ENCODE peak calls at places on chromosome 11, in five cellular contexts. One of them, this sample, is unnamed.

GRCh38 chr11:4044971-4045646 is 49.5 kb upstream of the RRM1 start:
- DNase-seq in body of pancreas: no peak
- DNase-seq in HCT116: no peak
- DNase-seq in H54: no peak
- DNase-seq in heart left ventricle: peak
- DNase-seq in this sample: no peak

GRCh38 chr11:68924073-68924925 is 20.6 kb downstream of the IGHMBP2 start:
- DNase-seq in body of pancreas: no peak
- DNase-seq in HCT116: no peak
- DNase-seq in H54: no peak
- DNase-seq in heart left ventricle: no peak
- DNase-seq in this sample: no peak

GRCh38 chr11:134668796-134669195 is 256.8 kb upstream of the B3GAT1 start:
- DNase-seq in body of pancreas: no peak
- DNase-seq in HCT116: no peak
- DNase-seq in H54: no peak
- DNase-seq in heart left ventricle: no peak
- DNase-seq in this sample: no peak

GRCh38 chr11:39651857-39652461 is 1807.5 kb downstream of the LRRC4C start:
- DNase-seq in body of pancreas: no peak
- DNase-seq in HCT116: no peak
- DNase-seq in H54: no peak
- DNase-seq in heart left ventricle: no peak
- DNase-seq in this sample: no peak

GRCh38 chr11:92329137-92329536 is 104.5 kb downstream of the FAT3 start:
- DNase-seq in body of pancreas: no peak
- DNase-seq in HCT116: no peak
- DNase-seq in H54: no peak
- DNase-seq in heart left ventricle: no peak
- DNase-seq in this sample: no peak

GRCh38 chr11:94424662-94425061 is 23.4 kb upstream of the GPR83 start:
- DNase-seq in body of pancreas: no peak
- DNase-seq in HCT116: no peak
- DNase-seq in H54: no peak
- DNase-seq in heart left ventricle: no peak
- DNase-seq in this sample: no peak

GRCh38 chr11:125671561-125671960 is 9.1 kb downstream of the ACRV1 start:
- DNase-seq in body of pancreas: no peak
- DNase-seq in HCT116: no peak
- DNase-seq in H54: no peak
- DNase-seq in heart left ventricle: no peak
- DNase-seq in this sample: no peak

GRCh38 chr11:87529486-87529885 is 491.8 kb downstream of the TMEM135 start:
- DNase-seq in body of pancreas: no peak
- DNase-seq in HCT116: no peak
- DNase-seq in H54: no peak
- DNase-seq in heart left ventricle: no peak
- DNase-seq in this sample: no peak

GRCh38 chr11:83725161-83725560 is 439.0 kb upstream of the CCDC90B start:
- DNase-seq in body of pancreas: no peak
- DNase-seq in HCT116: no peak
- DNase-seq in H54: no peak
- DNase-seq in heart left ventricle: no peak
- DNase-seq in this sample: no peak

GRCh38 chr11:61041755-61042518 is 60.4 kb upstream of the CD5 start:
- DNase-seq in body of pancreas: peak
- DNase-seq in HCT116: no peak
- DNase-seq in H54: no peak
- DNase-seq in heart left ventricle: no peak
- DNase-seq in this sample: no peak

GRCh38 chr11:1505480-1505879 is 18.9 kb upstream of the MOB2 start:
- DNase-seq in body of pancreas: no peak
- DNase-seq in HCT116: no peak
- DNase-seq in H54: no peak
- DNase-seq in heart left ventricle: no peak
- DNase-seq in this sample: peak

GRCh38 chr11:16469968-16470367 is 113.6 kb upstream of the SOX6 start:
- DNase-seq in body of pancreas: no peak
- DNase-seq in HCT116: no peak
- DNase-seq in H54: no peak
- DNase-seq in heart left ventricle: no peak
- DNase-seq in this sample: no peak

GRCh38 chr11:10588904-10589303 is 20.4 kb upstream of the LYVE1 start:
- DNase-seq in body of pancreas: no peak
- DNase-seq in HCT116: no peak
- DNase-seq in H54: no peak
- DNase-seq in heart left ventricle: no peak
- DNase-seq in this sample: no peak

GRCh38 chr11:110897035-110897434 is 184.8 kb upstream of the ARHGAP20 start:
- DNase-seq in body of pancreas: no peak
- DNase-seq in HCT116: no peak
- DNase-seq in H54: no peak
- DNase-seq in heart left ventricle: no peak
- DNase-seq in this sample: no peak

GRCh38 chr11:64619811-64620285 is 28.8 kb downstream of the SLC22A12 start:
- DNase-seq in body of pancreas: peak
- DNase-seq in HCT116: peak
- DNase-seq in H54: peak
- DNase-seq in heart left ventricle: peak
- DNase-seq in this sample: peak

GRCh38 chr11:95831198-95831883 is 41.0 kb downstream of the CEP57 start:
- DNase-seq in body of pancreas: no peak
- DNase-seq in HCT116: no peak
- DNase-seq in H54: no peak
- DNase-seq in heart left ventricle: no peak
- DNase-seq in this sample: no peak

GRCh38 chr11:43268161-43268560 is 43.6 kb upstream of the API5 start:
- DNase-seq in body of pancreas: peak
- DNase-seq in HCT116: no peak
- DNase-seq in H54: no peak
- DNase-seq in heart left ventricle: peak
- DNase-seq in this sample: no peak

GRCh38 chr11:3989251-3989650 is 105.3 kb upstream of the RRM1 start:
- DNase-seq in body of pancreas: no peak
- DNase-seq in HCT116: no peak
- DNase-seq in H54: no peak
- DNase-seq in heart left ventricle: no peak
- DNase-seq in this sample: peak

GRCh38 chr11:86069408-86070086 is 663 bp upstream of the PICALM start:
- DNase-seq in body of pancreas: peak
- DNase-seq in HCT116: peak
- DNase-seq in H54: peak
- DNase-seq in heart left ventricle: peak
- DNase-seq in this sample: no peak
- TF ChIP-seq POLR2A in body of pancreas: peak
- TF ChIP-seq POLR2A in HCT116: no peak
- TF ChIP-seq POLR2A in H54: peak
- TF ChIP-seq POLR2A in heart left ventricle: no peak
- TF ChIP-seq POLR2A in this sample: peak

DNA sequence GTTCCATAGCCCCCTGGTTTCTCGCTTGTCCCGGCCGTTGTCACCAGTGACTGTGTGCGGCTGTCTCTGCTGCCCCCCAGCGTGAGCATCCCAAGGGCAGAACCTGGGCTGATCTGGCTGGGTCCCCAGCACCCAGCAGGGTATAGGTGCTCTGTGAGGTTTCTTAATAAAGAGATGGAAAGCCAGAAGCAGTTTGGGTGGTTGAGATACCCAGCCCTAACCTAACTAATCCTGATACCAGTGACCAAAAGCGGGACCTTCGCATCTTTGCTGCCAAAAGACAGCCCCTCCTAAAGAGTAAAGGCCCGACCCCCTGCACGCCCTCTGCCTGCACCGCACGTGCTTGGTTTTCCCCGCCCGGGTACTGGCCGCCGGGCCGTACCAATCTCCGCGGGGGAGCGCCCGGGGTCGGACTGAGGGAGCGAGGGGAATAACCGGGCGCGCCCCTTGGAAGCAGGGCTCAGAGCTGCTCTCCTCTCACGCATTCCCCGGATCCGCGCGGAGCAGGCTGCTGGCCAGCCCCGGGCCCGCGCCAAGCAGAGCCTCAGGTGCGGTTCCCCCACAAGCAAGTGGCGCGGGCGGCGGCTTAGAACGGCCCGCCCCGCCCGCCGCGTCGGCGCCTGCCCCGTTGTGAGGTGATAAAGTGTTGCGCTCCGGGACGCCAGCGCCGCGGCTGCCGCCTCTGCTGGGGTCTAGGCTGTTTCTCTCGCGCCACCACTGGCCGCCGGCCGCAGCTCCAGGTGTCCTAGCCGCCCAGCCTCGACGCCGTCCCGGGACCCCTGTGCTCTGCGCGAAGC is at the start of gene DGAT2:
- DNase-seq in body of pancreas: peak
- DNase-seq in HCT116: peak
- DNase-seq in H54: peak
- DNase-seq in heart left ventricle: peak
- DNase-seq in this sample: peak
- TF ChIP-seq POLR2A in body of pancreas: no peak
- TF ChIP-seq POLR2A in HCT116: no peak
- TF ChIP-seq POLR2A in H54: peak
- TF ChIP-seq POLR2A in heart left ventricle: peak
- TF ChIP-seq POLR2A in this sample: peak

DNA sequence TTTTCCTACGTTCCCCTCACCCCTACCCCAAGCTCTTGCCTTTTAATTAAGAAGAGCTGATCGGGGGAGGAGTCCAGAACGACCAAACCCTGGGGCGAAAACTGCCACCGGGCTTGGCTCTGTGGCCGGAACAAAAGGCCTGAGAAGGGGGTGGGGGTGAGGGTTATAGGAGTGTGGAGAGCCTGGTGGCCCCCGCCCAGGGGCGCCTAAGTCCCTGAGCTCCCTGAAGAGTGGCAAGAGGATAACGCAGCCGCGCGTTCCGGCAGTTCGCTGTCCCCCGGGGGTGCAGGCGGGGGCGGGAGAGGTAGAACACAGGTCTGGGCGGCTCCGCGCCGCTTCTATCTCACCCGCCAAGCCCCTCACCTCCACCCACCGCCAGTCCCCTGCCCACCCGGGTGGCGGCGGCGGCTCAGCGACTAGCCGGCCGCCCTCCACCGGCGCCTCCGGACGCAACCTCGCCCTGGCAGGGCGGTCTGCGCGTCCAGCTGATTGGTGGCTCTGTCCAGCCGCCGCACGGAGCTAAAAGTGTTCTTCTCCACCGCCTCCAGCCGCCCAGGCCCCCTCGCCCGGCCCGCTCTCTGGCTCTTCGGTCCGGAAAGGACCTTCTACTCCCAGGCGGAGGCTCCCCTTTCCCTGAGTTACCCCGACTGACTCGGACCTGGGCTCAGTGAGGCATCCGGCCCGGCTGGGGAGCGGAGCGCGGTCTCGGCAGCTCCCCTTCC is 18.8 kb upstream of the BDNF start:
- DNase-seq in body of pancreas: peak
- DNase-seq in HCT116: no peak
- DNase-seq in H54: peak
- DNase-seq in heart left ventricle: peak
- DNase-seq in this sample: peak
- TF ChIP-seq POLR2A in body of pancreas: no peak
- TF ChIP-seq POLR2A in HCT116: peak
- TF ChIP-seq POLR2A in H54: peak
- TF ChIP-seq POLR2A in heart left ventricle: no peak
- TF ChIP-seq POLR2A in this sample: no peak

GRCh38 chr11:71928739-71929443 is at the start of gene RNF121:
- DNase-seq in body of pancreas: peak
- DNase-seq in HCT116: peak
- DNase-seq in H54: peak
- DNase-seq in heart left ventricle: peak
- DNase-seq in this sample: peak
- TF ChIP-seq POLR2A in body of pancreas: peak
- TF ChIP-seq POLR2A in HCT116: peak
- TF ChIP-seq POLR2A in H54: peak
- TF ChIP-seq POLR2A in heart left ventricle: peak
- TF ChIP-seq POLR2A in this sample: peak

This sample was measured in right lobe of liver.